ENCODE peak calls at places on chromosomes 13 and 19, in nine cellular contexts. One of them, this sample, is unnamed.

GRCh38 chr19:47854459-47854858 is 4.6 kb upstream of the TPRX2 start:
- DNase-seq in ELR: no peak
- DNase-seq in HTR-8/SVneo: no peak
- DNase-seq in putamen: no peak
- DNase-seq in heart right ventricle: no peak
- DNase-seq in bronchial epithelial cell: no peak
- DNase-seq in stimulated activated CD4-positive, alpha-beta T cell treated with anti-CD3 and anti-CD28 coated beads, Interleukin-1b, Interleukin-23, amount 100 ng/mL, for 24 hours: no peak
- DNase-seq in fibroblast of lung: no peak
- DNase-seq in LHCN-M2: no peak
- DNase-seq in this sample: no peak

GRCh38 chr19:10872551-10873107 is 1.3 kb downstream of the CARM1 start:
- DNase-seq in ELR: peak
- DNase-seq in HTR-8/SVneo: no peak
- DNase-seq in putamen: no peak
- DNase-seq in heart right ventricle: no peak
- DNase-seq in bronchial epithelial cell: no peak
- DNase-seq in stimulated activated CD4-positive, alpha-beta T cell treated with anti-CD3 and anti-CD28 coated beads, Interleukin-1b, Interleukin-23, amount 100 ng/mL, for 24 hours: no peak
- DNase-seq in fibroblast of lung: no peak
- DNase-seq in LHCN-M2: no peak
- DNase-seq in this sample: no peak

GRCh38 chr19:40089462-40089861 is 1.3 kb downstream of the ZNF780A start:
- DNase-seq in ELR: peak
- DNase-seq in HTR-8/SVneo: no peak
- DNase-seq in putamen: no peak
- DNase-seq in heart right ventricle: peak
- DNase-seq in bronchial epithelial cell: no peak
- DNase-seq in stimulated activated CD4-positive, alpha-beta T cell treated with anti-CD3 and anti-CD28 coated beads, Interleukin-1b, Interleukin-23, amount 100 ng/mL, for 24 hours: no peak
- DNase-seq in fibroblast of lung: peak
- DNase-seq in LHCN-M2: peak
- DNase-seq in this sample: no peak

GRCh38 chr19:49684251-49684982 is 5.0 kb upstream of the ADM5 start:
- DNase-seq in ELR: peak
- DNase-seq in HTR-8/SVneo: no peak
- DNase-seq in putamen: no peak
- DNase-seq in heart right ventricle: no peak
- DNase-seq in bronchial epithelial cell: no peak
- DNase-seq in stimulated activated CD4-positive, alpha-beta T cell treated with anti-CD3 and anti-CD28 coated beads, Interleukin-1b, Interleukin-23, amount 100 ng/mL, for 24 hours: no peak
- DNase-seq in fibroblast of lung: no peak
- DNase-seq in LHCN-M2: no peak
- DNase-seq in this sample: no peak

GRCh38 chr19:46442808-46443450 is 14.2 kb upstream of the PNMA8C start:
- DNase-seq in ELR: peak
- DNase-seq in HTR-8/SVneo: peak
- DNase-seq in putamen: no peak
- DNase-seq in heart right ventricle: no peak
- DNase-seq in bronchial epithelial cell: peak
- DNase-seq in stimulated activated CD4-positive, alpha-beta T cell treated with anti-CD3 and anti-CD28 coated beads, Interleukin-1b, Interleukin-23, amount 100 ng/mL, for 24 hours: no peak
- DNase-seq in fibroblast of lung: peak
- DNase-seq in LHCN-M2: peak
- DNase-seq in this sample: peak

GRCh38 chr13:98173431-98173921 is 3.6 kb downstream of the RNF113B start:
- DNase-seq in ELR: peak
- DNase-seq in HTR-8/SVneo: peak
- DNase-seq in putamen: no peak
- DNase-seq in heart right ventricle: no peak
- DNase-seq in bronchial epithelial cell: peak
- DNase-seq in stimulated activated CD4-positive, alpha-beta T cell treated with anti-CD3 and anti-CD28 coated beads, Interleukin-1b, Interleukin-23, amount 100 ng/mL, for 24 hours: no peak
- DNase-seq in fibroblast of lung: peak
- DNase-seq in LHCN-M2: peak
- DNase-seq in this sample: peak

GRCh38 chr19:5308471-5309437 is 31.9 kb downstream of the PTPRS start:
- DNase-seq in ELR: peak
- DNase-seq in HTR-8/SVneo: no peak
- DNase-seq in putamen: peak
- DNase-seq in heart right ventricle: peak
- DNase-seq in bronchial epithelial cell: peak
- DNase-seq in stimulated activated CD4-positive, alpha-beta T cell treated with anti-CD3 and anti-CD28 coated beads, Interleukin-1b, Interleukin-23, amount 100 ng/mL, for 24 hours: no peak
- DNase-seq in fibroblast of lung: peak
- DNase-seq in LHCN-M2: peak
- DNase-seq in this sample: peak

GRCh38 chr19:5624741-5625140 is 1.9 kb downstream of the SAFB start:
- DNase-seq in ELR: peak
- DNase-seq in HTR-8/SVneo: no peak
- DNase-seq in putamen: no peak
- DNase-seq in heart right ventricle: no peak
- DNase-seq in bronchial epithelial cell: no peak
- DNase-seq in stimulated activated CD4-positive, alpha-beta T cell treated with anti-CD3 and anti-CD28 coated beads, Interleukin-1b, Interleukin-23, amount 100 ng/mL, for 24 hours: no peak
- DNase-seq in fibroblast of lung: no peak
- DNase-seq in LHCN-M2: no peak
- DNase-seq in this sample: no peak

GRCh38 chr13:58843567-58843966 is 1212.0 kb downstream of the PCDH17 start:
- DNase-seq in ELR: no peak
- DNase-seq in HTR-8/SVneo: no peak
- DNase-seq in putamen: no peak
- DNase-seq in heart right ventricle: no peak
- DNase-seq in bronchial epithelial cell: no peak
- DNase-seq in stimulated activated CD4-positive, alpha-beta T cell treated with anti-CD3 and anti-CD28 coated beads, Interleukin-1b, Interleukin-23, amount 100 ng/mL, for 24 hours: no peak
- DNase-seq in fibroblast of lung: no peak
- DNase-seq in LHCN-M2: no peak
- DNase-seq in this sample: no peak

GRCh38 chr13:39590466-39591036 is 12.4 kb downstream of the LHFPL6 start:
- DNase-seq in ELR: peak
- DNase-seq in HTR-8/SVneo: no peak
- DNase-seq in putamen: no peak
- DNase-seq in heart right ventricle: no peak
- DNase-seq in bronchial epithelial cell: peak
- DNase-seq in stimulated activated CD4-positive, alpha-beta T cell treated with anti-CD3 and anti-CD28 coated beads, Interleukin-1b, Interleukin-23, amount 100 ng/mL, for 24 hours: no peak
- DNase-seq in fibroblast of lung: no peak
- DNase-seq in LHCN-M2: no peak
- DNase-seq in this sample: no peak

GRCh38 chr19:4095488-4095844 is 28.5 kb downstream of the MAP2K2 start:
- DNase-seq in ELR: no peak
- DNase-seq in HTR-8/SVneo: no peak
- DNase-seq in putamen: no peak
- DNase-seq in heart right ventricle: no peak
- DNase-seq in bronchial epithelial cell: no peak
- DNase-seq in stimulated activated CD4-positive, alpha-beta T cell treated with anti-CD3 and anti-CD28 coated beads, Interleukin-1b, Interleukin-23, amount 100 ng/mL, for 24 hours: no peak
- DNase-seq in fibroblast of lung: no peak
- DNase-seq in LHCN-M2: no peak
- DNase-seq in this sample: no peak

GRCh38 chr13:67226686-67227085 is 3.5 kb downstream of the PCDH9 start:
- DNase-seq in ELR: no peak
- DNase-seq in HTR-8/SVneo: no peak
- DNase-seq in putamen: no peak
- DNase-seq in heart right ventricle: no peak
- DNase-seq in bronchial epithelial cell: no peak
- DNase-seq in stimulated activated CD4-positive, alpha-beta T cell treated with anti-CD3 and anti-CD28 coated beads, Interleukin-1b, Interleukin-23, amount 100 ng/mL, for 24 hours: no peak
- DNase-seq in fibroblast of lung: no peak
- DNase-seq in LHCN-M2: no peak
- DNase-seq in this sample: no peak

GRCh38 chr13:18947376-18947977 is 234.1 kb downstream of the TUBA3C start:
- DNase-seq in ELR: no peak
- DNase-seq in HTR-8/SVneo: no peak
- DNase-seq in putamen: no peak
- DNase-seq in heart right ventricle: no peak
- DNase-seq in bronchial epithelial cell: no peak
- DNase-seq in stimulated activated CD4-positive, alpha-beta T cell treated with anti-CD3 and anti-CD28 coated beads, Interleukin-1b, Interleukin-23, amount 100 ng/mL, for 24 hours: no peak
- DNase-seq in fibroblast of lung: no peak
- DNase-seq in LHCN-M2: no peak
- DNase-seq in this sample: no peak

GRCh38 chr13:75635621-75636338 is at the start of gene LMO7:
- DNase-seq in ELR: peak
- DNase-seq in HTR-8/SVneo: peak
- DNase-seq in putamen: peak
- DNase-seq in heart right ventricle: peak
- DNase-seq in bronchial epithelial cell: no peak
- DNase-seq in stimulated activated CD4-positive, alpha-beta T cell treated with anti-CD3 and anti-CD28 coated beads, Interleukin-1b, Interleukin-23, amount 100 ng/mL, for 24 hours: no peak
- DNase-seq in fibroblast of lung: no peak
- DNase-seq in LHCN-M2: peak
- DNase-seq in this sample: no peak

GRCh38 chr19:45215391-45216191 is 29.6 kb downstream of the EXOC3L2 start:
- DNase-seq in ELR: no peak
- DNase-seq in HTR-8/SVneo: no peak
- DNase-seq in putamen: no peak
- DNase-seq in heart right ventricle: peak
- DNase-seq in bronchial epithelial cell: peak
- DNase-seq in stimulated activated CD4-positive, alpha-beta T cell treated with anti-CD3 and anti-CD28 coated beads, Interleukin-1b, Interleukin-23, amount 100 ng/mL, for 24 hours: no peak
- DNase-seq in fibroblast of lung: no peak
- DNase-seq in LHCN-M2: no peak
- DNase-seq in this sample: no peak

GRCh38 chr19:38514812-38515633 is 81.5 kb downstream of the RYR1 start:
- DNase-seq in ELR: peak
- DNase-seq in HTR-8/SVneo: peak
- DNase-seq in putamen: peak
- DNase-seq in heart right ventricle: peak
- DNase-seq in bronchial epithelial cell: peak
- DNase-seq in stimulated activated CD4-positive, alpha-beta T cell treated with anti-CD3 and anti-CD28 coated beads, Interleukin-1b, Interleukin-23, amount 100 ng/mL, for 24 hours: peak
- DNase-seq in fibroblast of lung: peak
- DNase-seq in LHCN-M2: peak
- DNase-seq in this sample: peak

GRCh38 chr13:110114351-110114750 is 192.6 kb downstream of the COL4A1 start:
- DNase-seq in ELR: peak
- DNase-seq in HTR-8/SVneo: no peak
- DNase-seq in putamen: no peak
- DNase-seq in heart right ventricle: no peak
- DNase-seq in bronchial epithelial cell: no peak
- DNase-seq in stimulated activated CD4-positive, alpha-beta T cell treated with anti-CD3 and anti-CD28 coated beads, Interleukin-1b, Interleukin-23, amount 100 ng/mL, for 24 hours: no peak
- DNase-seq in fibroblast of lung: peak
- DNase-seq in LHCN-M2: no peak
- DNase-seq in this sample: no peak

GRCh38 chr19:29013325-29013724 is 199.6 kb downstream of the UQCRFS1 start:
- DNase-seq in ELR: no peak
- DNase-seq in HTR-8/SVneo: no peak
- DNase-seq in putamen: no peak
- DNase-seq in heart right ventricle: no peak
- DNase-seq in bronchial epithelial cell: no peak
- DNase-seq in stimulated activated CD4-positive, alpha-beta T cell treated with anti-CD3 and anti-CD28 coated beads, Interleukin-1b, Interleukin-23, amount 100 ng/mL, for 24 hours: no peak
- DNase-seq in fibroblast of lung: no peak
- DNase-seq in LHCN-M2: no peak
- DNase-seq in this sample: no peak

GRCh38 chr19:46710687-46711086 is 6.2 kb downstream of the PRKD2 start:
- DNase-seq in ELR: no peak
- DNase-seq in HTR-8/SVneo: no peak
- DNase-seq in putamen: no peak
- DNase-seq in heart right ventricle: no peak
- DNase-seq in bronchial epithelial cell: no peak
- DNase-seq in stimulated activated CD4-positive, alpha-beta T cell treated with anti-CD3 and anti-CD28 coated beads, Interleukin-1b, Interleukin-23, amount 100 ng/mL, for 24 hours: no peak
- DNase-seq in fibroblast of lung: no peak
- DNase-seq in LHCN-M2: no peak
- DNase-seq in this sample: no peak

GRCh38 chr13:76293346-76293745 is 592.9 kb downstream of the KCTD12 start:
- DNase-seq in ELR: peak
- DNase-seq in HTR-8/SVneo: no peak
- DNase-seq in putamen: no peak
- DNase-seq in heart right ventricle: no peak
- DNase-seq in bronchial epithelial cell: peak
- DNase-seq in stimulated activated CD4-positive, alpha-beta T cell treated with anti-CD3 and anti-CD28 coated beads, Interleukin-1b, Interleukin-23, amount 100 ng/mL, for 24 hours: no peak
- DNase-seq in fibroblast of lung: peak
- DNase-seq in LHCN-M2: peak
- DNase-seq in this sample: peak

GRCh38 chr13:113427562-113428468 is 25.5 kb downstream of the ADPRHL1 start:
- DNase-seq in ELR: no peak
- DNase-seq in HTR-8/SVneo: no peak
- DNase-seq in putamen: no peak
- DNase-seq in heart right ventricle: no peak
- DNase-seq in bronchial epithelial cell: no peak
- DNase-seq in stimulated activated CD4-positive, alpha-beta T cell treated with anti-CD3 and anti-CD28 coated beads, Interleukin-1b, Interleukin-23, amount 100 ng/mL, for 24 hours: no peak
- DNase-seq in fibroblast of lung: peak
- DNase-seq in LHCN-M2: no peak
- DNase-seq in this sample: no peak

GRCh38 chr13:45768668-45769067 is 66.5 kb downstream of the CBY2 start:
- DNase-seq in ELR: no peak
- DNase-seq in HTR-8/SVneo: no peak
- DNase-seq in putamen: no peak
- DNase-seq in heart right ventricle: no peak
- DNase-seq in bronchial epithelial cell: no peak
- DNase-seq in stimulated activated CD4-positive, alpha-beta T cell treated with anti-CD3 and anti-CD28 coated beads, Interleukin-1b, Interleukin-23, amount 100 ng/mL, for 24 hours: no peak
- DNase-seq in fibroblast of lung: no peak
- DNase-seq in LHCN-M2: no peak
- DNase-seq in this sample: no peak

GRCh38 chr19:10686193-10686592 is 15.0 kb upstream of the QTRT1 start:
- DNase-seq in ELR: no peak
- DNase-seq in HTR-8/SVneo: no peak
- DNase-seq in putamen: no peak
- DNase-seq in heart right ventricle: no peak
- DNase-seq in bronchial epithelial cell: no peak
- DNase-seq in stimulated activated CD4-positive, alpha-beta T cell treated with anti-CD3 and anti-CD28 coated beads, Interleukin-1b, Interleukin-23, amount 100 ng/mL, for 24 hours: no peak
- DNase-seq in fibroblast of lung: no peak
- DNase-seq in LHCN-M2: no peak
- DNase-seq in this sample: no peak

GRCh38 chr19:16325671-16326400 is 1.2 kb downstream of the KLF2 start:
- DNase-seq in ELR: peak
- DNase-seq in HTR-8/SVneo: peak
- DNase-seq in putamen: no peak
- DNase-seq in heart right ventricle: no peak
- DNase-seq in bronchial epithelial cell: no peak
- DNase-seq in stimulated activated CD4-positive, alpha-beta T cell treated with anti-CD3 and anti-CD28 coated beads, Interleukin-1b, Interleukin-23, amount 100 ng/mL, for 24 hours: no peak
- DNase-seq in fibroblast of lung: no peak
- DNase-seq in LHCN-M2: no peak
- DNase-seq in this sample: no peak

GRCh38 chr13:75621147-75621546 is 15.0 kb upstream of the LMO7 start:
- DNase-seq in ELR: peak
- DNase-seq in HTR-8/SVneo: peak
- DNase-seq in putamen: no peak
- DNase-seq in heart right ventricle: no peak
- DNase-seq in bronchial epithelial cell: no peak
- DNase-seq in stimulated activated CD4-positive, alpha-beta T cell treated with anti-CD3 and anti-CD28 coated beads, Interleukin-1b, Interleukin-23, amount 100 ng/mL, for 24 hours: no peak
- DNase-seq in fibroblast of lung: no peak
- DNase-seq in LHCN-M2: peak
- DNase-seq in this sample: peak

GRCh38 chr13:80337011-80337688 is 3.8 kb downstream of the SPRY2 start:
- DNase-seq in ELR: peak
- DNase-seq in HTR-8/SVneo: no peak
- DNase-seq in putamen: no peak
- DNase-seq in heart right ventricle: no peak
- DNase-seq in bronchial epithelial cell: peak
- DNase-seq in stimulated activated CD4-positive, alpha-beta T cell treated with anti-CD3 and anti-CD28 coated beads, Interleukin-1b, Interleukin-23, amount 100 ng/mL, for 24 hours: no peak
- DNase-seq in fibroblast of lung: peak
- DNase-seq in LHCN-M2: no peak
- DNase-seq in this sample: no peak

GRCh38 chr13:111323549-111323948 is 3.1 kb downstream of the TEX29 start:
- DNase-seq in ELR: no peak
- DNase-seq in HTR-8/SVneo: no peak
- DNase-seq in putamen: no peak
- DNase-seq in heart right ventricle: no peak
- DNase-seq in bronchial epithelial cell: no peak
- DNase-seq in stimulated activated CD4-positive, alpha-beta T cell treated with anti-CD3 and anti-CD28 coated beads, Interleukin-1b, Interleukin-23, amount 100 ng/mL, for 24 hours: no peak
- DNase-seq in fibroblast of lung: no peak
- DNase-seq in LHCN-M2: no peak
- DNase-seq in this sample: no peak

GRCh38 chr19:33963514-33963913 is 166.8 kb downstream of the KCTD15 start:
- DNase-seq in ELR: no peak
- DNase-seq in HTR-8/SVneo: no peak
- DNase-seq in putamen: no peak
- DNase-seq in heart right ventricle: no peak
- DNase-seq in bronchial epithelial cell: no peak
- DNase-seq in stimulated activated CD4-positive, alpha-beta T cell treated with anti-CD3 and anti-CD28 coated beads, Interleukin-1b, Interleukin-23, amount 100 ng/mL, for 24 hours: no peak
- DNase-seq in fibroblast of lung: no peak
- DNase-seq in LHCN-M2: no peak
- DNase-seq in this sample: no peak

GRCh38 chr13:46119883-46120614 is 15.2 kb upstream of the CPB2 start:
- DNase-seq in ELR: peak
- DNase-seq in HTR-8/SVneo: peak
- DNase-seq in putamen: no peak
- DNase-seq in heart right ventricle: no peak
- DNase-seq in bronchial epithelial cell: peak
- DNase-seq in stimulated activated CD4-positive, alpha-beta T cell treated with anti-CD3 and anti-CD28 coated beads, Interleukin-1b, Interleukin-23, amount 100 ng/mL, for 24 hours: no peak
- DNase-seq in fibroblast of lung: peak
- DNase-seq in LHCN-M2: peak
- DNase-seq in this sample: no peak

GRCh38 chr13:41059466-41059865 is 1.8 kb upstream of the WBP4 start:
- DNase-seq in ELR: no peak
- DNase-seq in HTR-8/SVneo: no peak
- DNase-seq in putamen: peak
- DNase-seq in heart right ventricle: no peak
- DNase-seq in bronchial epithelial cell: no peak
- DNase-seq in stimulated activated CD4-positive, alpha-beta T cell treated with anti-CD3 and anti-CD28 coated beads, Interleukin-1b, Interleukin-23, amount 100 ng/mL, for 24 hours: no peak
- DNase-seq in fibroblast of lung: no peak
- DNase-seq in LHCN-M2: peak
- DNase-seq in this sample: no peak

GRCh38 chr13:36567485-36567884 is 106.3 kb upstream of the SERTM1 start:
- DNase-seq in ELR: no peak
- DNase-seq in HTR-8/SVneo: no peak
- DNase-seq in putamen: no peak
- DNase-seq in heart right ventricle: no peak
- DNase-seq in bronchial epithelial cell: no peak
- DNase-seq in stimulated activated CD4-positive, alpha-beta T cell treated with anti-CD3 and anti-CD28 coated beads, Interleukin-1b, Interleukin-23, amount 100 ng/mL, for 24 hours: no peak
- DNase-seq in fibroblast of lung: no peak
- DNase-seq in LHCN-M2: no peak
- DNase-seq in this sample: no peak

This sample was measured in AG04450.